ENCODE peak calls at places on chromosome 4, in six cellular contexts. One of them, this sample, is unnamed.

GRCh38 chr4:121462660-121463261 is 81.9 kb upstream of the QRFPR start:
- DNase-seq in stimulated activated CD8-positive, alpha-beta memory T cell treated with anti-CD3 and anti-CD28 coated beads, Interleukin-7, amount 100 ng/mL, for 48 hours: no peak
- DNase-seq in head of caudate nucleus: no peak
- DNase-seq in substantia nigra: no peak
- DNase-seq in lung microvascular endothelial cell: peak
- DNase-seq in fibroblast of the aortic adventitia: peak
- DNase-seq in this sample: peak

GRCh38 chr4:72319596-72319995 is 249.4 kb downstream of the ADAMTS3 start:
- DNase-seq in stimulated activated CD8-positive, alpha-beta memory T cell treated with anti-CD3 and anti-CD28 coated beads, Interleukin-7, amount 100 ng/mL, for 48 hours: no peak
- DNase-seq in head of caudate nucleus: no peak
- DNase-seq in substantia nigra: no peak
- DNase-seq in lung microvascular endothelial cell: peak
- DNase-seq in fibroblast of the aortic adventitia: peak
- DNase-seq in this sample: peak

GRCh38 chr4:146545102-146545501 is 23.4 kb upstream of the SLC10A7 start:
- DNase-seq in stimulated activated CD8-positive, alpha-beta memory T cell treated with anti-CD3 and anti-CD28 coated beads, Interleukin-7, amount 100 ng/mL, for 48 hours: no peak
- DNase-seq in head of caudate nucleus: no peak
- DNase-seq in substantia nigra: no peak
- DNase-seq in lung microvascular endothelial cell: peak
- DNase-seq in fibroblast of the aortic adventitia: peak
- DNase-seq in this sample: no peak

GRCh38 chr4:68904786-68905185 is 46.8 kb downstream of the UGT2A3 start:
- DNase-seq in stimulated activated CD8-positive, alpha-beta memory T cell treated with anti-CD3 and anti-CD28 coated beads, Interleukin-7, amount 100 ng/mL, for 48 hours: no peak
- DNase-seq in head of caudate nucleus: no peak
- DNase-seq in substantia nigra: no peak
- DNase-seq in lung microvascular endothelial cell: no peak
- DNase-seq in fibroblast of the aortic adventitia: peak
- DNase-seq in this sample: no peak

GRCh38 chr4:40648742-40649281 is 19.1 kb upstream of the RBM47 start:
- DNase-seq in stimulated activated CD8-positive, alpha-beta memory T cell treated with anti-CD3 and anti-CD28 coated beads, Interleukin-7, amount 100 ng/mL, for 48 hours: no peak
- DNase-seq in head of caudate nucleus: no peak
- DNase-seq in substantia nigra: no peak
- DNase-seq in lung microvascular endothelial cell: no peak
- DNase-seq in fibroblast of the aortic adventitia: no peak
- DNase-seq in this sample: no peak

GRCh38 chr4:13533670-13534343 is 10.5 kb downstream of the NKX3-2 start:
- DNase-seq in stimulated activated CD8-positive, alpha-beta memory T cell treated with anti-CD3 and anti-CD28 coated beads, Interleukin-7, amount 100 ng/mL, for 48 hours: no peak
- DNase-seq in head of caudate nucleus: no peak
- DNase-seq in substantia nigra: no peak
- DNase-seq in lung microvascular endothelial cell: no peak
- DNase-seq in fibroblast of the aortic adventitia: no peak
- DNase-seq in this sample: no peak

GRCh38 chr4:165965503-165965902 is 92.5 kb downstream of the TLL1 start:
- DNase-seq in stimulated activated CD8-positive, alpha-beta memory T cell treated with anti-CD3 and anti-CD28 coated beads, Interleukin-7, amount 100 ng/mL, for 48 hours: no peak
- DNase-seq in head of caudate nucleus: no peak
- DNase-seq in substantia nigra: no peak
- DNase-seq in lung microvascular endothelial cell: no peak
- DNase-seq in fibroblast of the aortic adventitia: no peak
- DNase-seq in this sample: no peak

GRCh38 chr4:73222466-73223257 is 35.9 kb downstream of the ANKRD17 start:
- DNase-seq in stimulated activated CD8-positive, alpha-beta memory T cell treated with anti-CD3 and anti-CD28 coated beads, Interleukin-7, amount 100 ng/mL, for 48 hours: peak
- DNase-seq in head of caudate nucleus: peak
- DNase-seq in substantia nigra: peak
- DNase-seq in lung microvascular endothelial cell: peak
- DNase-seq in fibroblast of the aortic adventitia: peak
- DNase-seq in this sample: peak

GRCh38 chr4:165293927-165294649 is 33.4 kb upstream of the MSMO1 start:
- DNase-seq in stimulated activated CD8-positive, alpha-beta memory T cell treated with anti-CD3 and anti-CD28 coated beads, Interleukin-7, amount 100 ng/mL, for 48 hours: no peak
- DNase-seq in head of caudate nucleus: no peak
- DNase-seq in substantia nigra: no peak
- DNase-seq in lung microvascular endothelial cell: no peak
- DNase-seq in fibroblast of the aortic adventitia: peak
- DNase-seq in this sample: no peak

GRCh38 chr4:155675709-155676429 is 9.2 kb downstream of the GUCY1A1 start:
- DNase-seq in stimulated activated CD8-positive, alpha-beta memory T cell treated with anti-CD3 and anti-CD28 coated beads, Interleukin-7, amount 100 ng/mL, for 48 hours: no peak
- DNase-seq in head of caudate nucleus: no peak
- DNase-seq in substantia nigra: no peak
- DNase-seq in lung microvascular endothelial cell: peak
- DNase-seq in fibroblast of the aortic adventitia: no peak
- DNase-seq in this sample: peak

GRCh38 chr4:7287918-7288280 is 95.6 kb downstream of the SORCS2 start:
- DNase-seq in stimulated activated CD8-positive, alpha-beta memory T cell treated with anti-CD3 and anti-CD28 coated beads, Interleukin-7, amount 100 ng/mL, for 48 hours: no peak
- DNase-seq in head of caudate nucleus: no peak
- DNase-seq in substantia nigra: no peak
- DNase-seq in lung microvascular endothelial cell: no peak
- DNase-seq in fibroblast of the aortic adventitia: no peak
- DNase-seq in this sample: no peak

GRCh38 chr4:1512738-1513660 is 106.8 kb upstream of the NKX1-1 start:
- DNase-seq in stimulated activated CD8-positive, alpha-beta memory T cell treated with anti-CD3 and anti-CD28 coated beads, Interleukin-7, amount 100 ng/mL, for 48 hours: peak
- DNase-seq in head of caudate nucleus: peak
- DNase-seq in substantia nigra: peak
- DNase-seq in lung microvascular endothelial cell: peak
- DNase-seq in fibroblast of the aortic adventitia: no peak
- DNase-seq in this sample: peak

GRCh38 chr4:10123227-10124101 is 6.9 kb upstream of the WDR1 start:
- DNase-seq in stimulated activated CD8-positive, alpha-beta memory T cell treated with anti-CD3 and anti-CD28 coated beads, Interleukin-7, amount 100 ng/mL, for 48 hours: no peak
- DNase-seq in head of caudate nucleus: no peak
- DNase-seq in substantia nigra: no peak
- DNase-seq in lung microvascular endothelial cell: peak
- DNase-seq in fibroblast of the aortic adventitia: peak
- DNase-seq in this sample: no peak

GRCh38 chr4:2817701-2818350 is 24.9 kb downstream of the SH3BP2 start:
- DNase-seq in stimulated activated CD8-positive, alpha-beta memory T cell treated with anti-CD3 and anti-CD28 coated beads, Interleukin-7, amount 100 ng/mL, for 48 hours: no peak
- DNase-seq in head of caudate nucleus: no peak
- DNase-seq in substantia nigra: no peak
- DNase-seq in lung microvascular endothelial cell: peak
- DNase-seq in fibroblast of the aortic adventitia: no peak
- DNase-seq in this sample: no peak

GRCh38 chr4:77564231-77564630 is 41.4 kb upstream of the CXCL13 start:
- DNase-seq in stimulated activated CD8-positive, alpha-beta memory T cell treated with anti-CD3 and anti-CD28 coated beads, Interleukin-7, amount 100 ng/mL, for 48 hours: no peak
- DNase-seq in head of caudate nucleus: no peak
- DNase-seq in substantia nigra: no peak
- DNase-seq in lung microvascular endothelial cell: no peak
- DNase-seq in fibroblast of the aortic adventitia: no peak
- DNase-seq in this sample: no peak

GRCh38 chr4:96326846-96327245 is 487.0 kb downstream of the PDHA2 start:
- DNase-seq in stimulated activated CD8-positive, alpha-beta memory T cell treated with anti-CD3 and anti-CD28 coated beads, Interleukin-7, amount 100 ng/mL, for 48 hours: no peak
- DNase-seq in head of caudate nucleus: no peak
- DNase-seq in substantia nigra: no peak
- DNase-seq in lung microvascular endothelial cell: no peak
- DNase-seq in fibroblast of the aortic adventitia: no peak
- DNase-seq in this sample: no peak

GRCh38 chr4:165502919-165503907 is 124.4 kb downstream of the CPE start:
- DNase-seq in stimulated activated CD8-positive, alpha-beta memory T cell treated with anti-CD3 and anti-CD28 coated beads, Interleukin-7, amount 100 ng/mL, for 48 hours: no peak
- DNase-seq in head of caudate nucleus: no peak
- DNase-seq in substantia nigra: no peak
- DNase-seq in lung microvascular endothelial cell: peak
- DNase-seq in fibroblast of the aortic adventitia: peak
- DNase-seq in this sample: no peak